ENCODE peak calls at places on chromosomes 12 and 14, in four cellular contexts. One of them, this sample, is unnamed.

GRCh38 chr12:3091650-3092207 is 14.6 kb downstream of the TSPAN9 start:
- DNase-seq in uterus: no peak
- DNase-seq in Peyer's patch: no peak
- DNase-seq in fibroblast of lung: no peak
- DNase-seq in this sample: no peak

GRCh38 chr12:65779091-65779642 is 45.1 kb upstream of the HMGA2 start:
- DNase-seq in fibroblast of lung: peak; percentile 72
- DNase-seq in Peyer's patch: no peak
- DNase-seq in uterus: no peak
- DNase-seq in this sample: no peak

GRCh38 chr12:64124511-64125197 is 97.4 kb downstream of the KICS2 start:
- DNase-seq in uterus: no peak
- DNase-seq in Peyer's patch: no peak
- DNase-seq in fibroblast of lung: peak; percentile 58
- DNase-seq in this sample: no peak

GRCh38 chr12:4273651-4274395 is at the start of gene CCND2:
- DNase-seq in fibroblast of lung: peak; percentile 68
- DNase-seq in Peyer's patch: peak; percentile 94
- DNase-seq in uterus: peak; percentile 94
- DNase-seq in this sample: peak; percentile 96

GRCh38 chr14:61694039-61694438 is 1.3 kb upstream of the HIF1A start:
- DNase-seq in uterus: no peak
- DNase-seq in fibroblast of lung: no peak
- DNase-seq in Peyer's patch: no peak
- DNase-seq in this sample: no peak

GRCh38 chr14:34113051-34113511 is 162.2 kb upstream of the EGLN3 start:
- DNase-seq in fibroblast of lung: peak; percentile 84
- DNase-seq in uterus: no peak
- DNase-seq in Peyer's patch: no peak
- DNase-seq in this sample: no peak

GRCh38 chr12:93521225-93521854 is 51.1 kb upstream of the SOCS2 start:
- DNase-seq in uterus: no peak
- DNase-seq in fibroblast of lung: peak; percentile 41
- DNase-seq in Peyer's patch: no peak
- DNase-seq in this sample: no peak

GRCh38 chr14:103207404-103208072 is 84.3 kb downstream of the TNFAIP2 start:
- DNase-seq in uterus: peak; percentile 56
- DNase-seq in Peyer's patch: no peak
- DNase-seq in fibroblast of lung: peak; percentile 29
- DNase-seq in this sample: no peak

GRCh38 chr12:85725991-85726390 is 110.2 kb downstream of the RASSF9 start:
- DNase-seq in Peyer's patch: no peak
- DNase-seq in fibroblast of lung: peak; percentile 3
- DNase-seq in uterus: no peak
- DNase-seq in this sample: no peak

GRCh38 chr14:61578745-61579144 is 116.6 kb upstream of the HIF1A start:
- DNase-seq in uterus: no peak
- DNase-seq in fibroblast of lung: peak; percentile 71
- DNase-seq in Peyer's patch: no peak
- DNase-seq in this sample: no peak

GRCh38 chr12:89353188-89353822 is 1.0 kb upstream of the DUSP6 start:
- DNase-seq in fibroblast of lung: peak; percentile 78
- DNase-seq in uterus: peak; percentile 52
- DNase-seq in Peyer's patch: peak; percentile 80
- DNase-seq in this sample: peak; percentile 61

GRCh38 chr12:66409195-66409871 is 107.0 kb downstream of the HELB start:
- DNase-seq in uterus: no peak
- DNase-seq in fibroblast of lung: peak; percentile 52
- DNase-seq in Peyer's patch: peak; percentile 50
- DNase-seq in this sample: no peak

GRCh38 chr12:53103860-53104305 is 597 bp downstream of the SOAT2 start:
- DNase-seq in Peyer's patch: peak; percentile 73
- DNase-seq in fibroblast of lung: no peak
- DNase-seq in uterus: no peak
- DNase-seq in this sample: no peak

GRCh38 chr14:91899777-91900176 is 32.4 kb upstream of the TC2N start:
- DNase-seq in uterus: no peak
- DNase-seq in fibroblast of lung: no peak
- DNase-seq in Peyer's patch: no peak
- DNase-seq in this sample: no peak

GRCh38 chr14:91899213-91899612 is 31.9 kb upstream of the TC2N start:
- DNase-seq in Peyer's patch: no peak
- DNase-seq in uterus: no peak
- DNase-seq in fibroblast of lung: no peak
- DNase-seq in this sample: no peak

GRCh38 chr14:91898256-91898843 is 31.0 kb upstream of the TC2N start:
- DNase-seq in uterus: no peak
- DNase-seq in fibroblast of lung: no peak
- DNase-seq in Peyer's patch: no peak
- DNase-seq in this sample: no peak

GRCh38 chr14:91896419-91896818 is 29.1 kb upstream of the TC2N start:
- DNase-seq in fibroblast of lung: no peak
- DNase-seq in Peyer's patch: no peak
- DNase-seq in uterus: no peak
- DNase-seq in this sample: no peak

DNA sequence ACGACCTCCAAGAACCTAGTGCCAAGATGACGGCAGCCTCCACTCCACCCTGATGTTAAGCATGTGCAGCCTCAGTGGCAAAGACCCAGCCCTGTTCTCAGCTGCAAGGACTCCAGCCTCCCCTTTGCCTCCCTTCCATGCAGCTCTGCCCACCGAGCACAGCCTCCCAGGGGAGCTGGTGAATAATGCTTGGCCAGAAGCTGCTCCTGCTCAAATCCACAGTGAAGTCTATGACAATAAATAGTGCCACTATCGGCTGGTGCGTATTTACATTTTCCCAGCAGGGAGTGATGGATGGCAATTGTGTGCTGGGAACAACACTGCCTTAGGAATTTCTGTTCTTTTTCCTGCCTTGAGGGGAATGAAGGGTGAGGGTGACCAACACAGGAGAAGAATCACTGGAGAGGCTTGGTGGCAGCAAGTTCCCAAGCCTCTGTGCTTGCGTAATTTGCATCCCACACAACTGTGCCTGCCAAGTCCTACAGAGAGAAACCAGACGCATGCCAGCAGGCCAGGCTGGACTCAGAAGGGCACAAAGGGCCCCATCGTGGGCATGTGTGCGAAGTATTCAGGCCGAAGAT is 29.9 kb upstream of the TC2N start:
- DNase-seq in Peyer's patch: no peak
- DNase-seq in fibroblast of lung: peak; percentile 70
- DNase-seq in uterus: peak; percentile 44
- DNase-seq in this sample: peak; percentile 96
- H3K4me3 ChIP-seq in Peyer's patch: no peak overlapping the region
- H3K4me3 ChIP-seq in fibroblast of lung: no peak overlapping the region
- H3K4me3 ChIP-seq in uterus: no peak overlapping the region
- H3K4me3 ChIP-seq in this sample: no peak overlapping the region

DNA sequence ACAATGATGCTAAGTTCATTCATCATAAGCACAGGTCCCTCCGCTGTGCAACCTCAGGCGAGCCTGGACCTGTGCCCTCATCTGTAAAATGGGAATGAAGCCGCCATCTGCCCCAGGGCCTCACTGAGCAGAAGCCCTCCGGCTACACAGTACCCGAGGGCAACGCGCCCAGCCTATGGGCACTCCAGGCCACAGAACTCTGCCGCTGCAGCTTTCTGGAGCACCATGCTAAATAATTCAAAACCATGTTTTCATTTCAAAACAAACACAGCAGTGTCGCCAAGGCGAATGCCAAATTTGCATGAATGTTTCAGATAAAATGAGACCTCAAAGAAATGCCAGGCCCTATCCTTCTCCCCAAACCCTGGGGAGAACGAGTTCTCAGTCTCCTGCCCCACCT is 4.0 kb downstream of the NCOR2 start:
- DNase-seq in uterus: no peak
- DNase-seq in Peyer's patch: no peak
- DNase-seq in fibroblast of lung: no peak
- DNase-seq in this sample: no peak
- H3K4me1 ChIP-seq in uterus: peaks cover 13% of the 10 kb centered on the region
- H3K4me1 ChIP-seq in Peyer's patch: no peaks in the 10 kb centered on the region
- H3K4me1 ChIP-seq in fibroblast of lung: peaks cover 19% of the 10 kb centered on the region
- H3K4me1 ChIP-seq in this sample: peaks cover under 1% of the 10 kb centered on the region

GRCh38 chr14:19771895-19772430 is 1.3 kb upstream of the OR4M1 start:
- DNase-seq in Peyer's patch: no peak
- DNase-seq in fibroblast of lung: no peak
- DNase-seq in uterus: no peak
- DNase-seq in this sample: no peak

GRCh38 chr14:19775587-19775986 is 2.3 kb downstream of the OR4M1 start:
- DNase-seq in Peyer's patch: no peak
- DNase-seq in uterus: no peak
- DNase-seq in fibroblast of lung: no peak
- DNase-seq in this sample: no peak
- H3K9me3 ChIP-seq in Peyer's patch: peaks cover 5% of the 10 kb centered on the region
- H3K9me3 ChIP-seq in uterus: no peaks in the 10 kb centered on the region
- H3K9me3 ChIP-seq in fibroblast of lung: no peaks in the 10 kb centered on the region
- H3K9me3 ChIP-seq in this sample: no peaks in the 10 kb centered on the region

DNA sequence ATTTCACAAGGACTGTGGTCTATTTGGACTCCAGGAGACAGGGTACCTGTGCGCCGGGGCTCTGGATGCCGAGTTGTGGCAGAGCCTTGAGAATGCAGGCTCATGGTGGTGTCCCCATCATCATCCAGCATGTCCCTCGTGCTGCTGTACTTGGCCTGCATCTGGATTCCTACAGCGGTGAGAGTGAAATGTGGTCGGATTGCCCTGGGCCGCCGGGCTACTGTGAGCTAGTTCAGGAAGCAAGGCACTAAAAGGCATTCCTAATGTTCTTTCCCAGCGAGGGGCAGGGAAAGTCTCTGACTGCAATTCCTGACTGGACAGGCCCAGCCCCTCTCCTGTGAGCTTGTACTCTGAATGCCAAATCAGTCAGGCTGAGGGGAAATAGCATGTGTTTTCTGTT is at the start of gene CLEC1A:
- DNase-seq in fibroblast of lung: no peak
- DNase-seq in uterus: peak; percentile 63
- DNase-seq in Peyer's patch: no peak
- DNase-seq in this sample: peak; percentile 24
- H3K4me3 ChIP-seq in fibroblast of lung: no peak within 1 kb of the TSS
- H3K4me3 ChIP-seq in uterus: no peak within 1 kb of the TSS
- H3K4me3 ChIP-seq in Peyer's patch: peak within 1 kb of the TSS; percentile 18
- H3K4me3 ChIP-seq in this sample: no peak within 1 kb of the TSS

GRCh38 chr12:109160873-109161272 is 44.5 kb downstream of the ACACB start:
- DNase-seq in fibroblast of lung: no peak
- DNase-seq in uterus: no peak
- DNase-seq in Peyer's patch: no peak
- DNase-seq in this sample: no peak
- H3K4me1 ChIP-seq in fibroblast of lung: no peaks in the 10 kb centered on the region
- H3K4me1 ChIP-seq in uterus: peaks cover 7% of the 10 kb centered on the region
- H3K4me1 ChIP-seq in Peyer's patch: no peaks in the 10 kb centered on the region
- H3K4me1 ChIP-seq in this sample: peaks cover 11% of the 10 kb centered on the region

GRCh38 chr14:28911521-28911920 is 144.9 kb downstream of the FOXG1 start:
- DNase-seq in Peyer's patch: no peak
- DNase-seq in fibroblast of lung: no peak
- DNase-seq in uterus: no peak
- DNase-seq in this sample: no peak
- H3K9me3 ChIP-seq in Peyer's patch: no peaks in the 10 kb centered on the region
- H3K9me3 ChIP-seq in fibroblast of lung: no peaks in the 10 kb centered on the region
- H3K9me3 ChIP-seq in uterus: no peaks in the 10 kb centered on the region
- H3K9me3 ChIP-seq in this sample: no peaks in the 10 kb centered on the region

GRCh38 chr12:27535318-27535717 is 11.3 kb downstream of the PPFIBP1 start:
- DNase-seq in fibroblast of lung: no peak
- DNase-seq in uterus: no peak
- DNase-seq in Peyer's patch: no peak
- DNase-seq in this sample: no peak

GRCh38 chr12:27534060-27534764 is 10.2 kb downstream of the PPFIBP1 start:
- DNase-seq in fibroblast of lung: peak; percentile 60
- DNase-seq in uterus: no peak
- DNase-seq in Peyer's patch: no peak
- DNase-seq in this sample: no peak

GRCh38 chr12:27537855-27538675 is 14.1 kb downstream of the PPFIBP1 start:
- DNase-seq in fibroblast of lung: no peak
- DNase-seq in Peyer's patch: no peak
- DNase-seq in uterus: no peak
- DNase-seq in this sample: no peak

GRCh38 chr12:27531916-27532315 is 7.9 kb downstream of the PPFIBP1 start:
- DNase-seq in Peyer's patch: no peak
- DNase-seq in uterus: no peak
- DNase-seq in fibroblast of lung: no peak
- DNase-seq in this sample: no peak

DNA sequence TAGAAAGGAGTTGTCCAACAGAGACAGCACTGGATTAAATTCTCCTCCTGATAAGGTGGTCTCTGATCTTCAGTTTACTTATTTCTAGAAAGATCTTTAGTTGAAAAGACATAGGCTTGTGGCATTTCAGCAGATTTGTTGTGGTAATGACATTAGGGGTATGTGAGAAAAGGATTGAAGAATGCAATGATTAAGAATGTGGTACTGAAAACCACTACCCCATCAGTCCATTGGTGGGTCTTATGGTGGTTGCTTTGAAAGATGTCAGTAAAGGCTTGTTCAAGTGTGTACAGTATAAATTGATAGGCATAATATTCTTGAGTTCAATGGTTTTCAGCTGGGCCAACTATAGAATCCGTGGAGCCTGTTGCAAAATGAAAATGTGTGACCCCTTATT is 10.8 kb downstream of the PPFIBP1 start:
- DNase-seq in Peyer's patch: no peak
- DNase-seq in fibroblast of lung: no peak
- DNase-seq in uterus: no peak
- DNase-seq in this sample: no peak
- H3K4me3 ChIP-seq in Peyer's patch: no peak overlapping the region
- H3K4me3 ChIP-seq in fibroblast of lung: no peak overlapping the region
- H3K4me3 ChIP-seq in uterus: no peak overlapping the region
- H3K4me3 ChIP-seq in this sample: no peak overlapping the region

GRCh38 chr12:92482599-92482998 is 220.2 kb upstream of the PLEKHG7 start:
- DNase-seq in Peyer's patch: no peak
- DNase-seq in uterus: no peak
- DNase-seq in fibroblast of lung: no peak
- DNase-seq in this sample: peak; percentile 21

GRCh38 chr12:92486443-92487137 is 216.2 kb upstream of the PLEKHG7 start:
- DNase-seq in uterus: no peak
- DNase-seq in Peyer's patch: no peak
- DNase-seq in fibroblast of lung: no peak
- DNase-seq in this sample: no peak

GRCh38 chr12:92488735-92489134 is 214.1 kb upstream of the PLEKHG7 start:
- DNase-seq in uterus: no peak
- DNase-seq in Peyer's patch: no peak
- DNase-seq in fibroblast of lung: no peak
- DNase-seq in this sample: no peak

GRCh38 chr12:92485356-92486348 is 217.1 kb upstream of the PLEKHG7 start:
- DNase-seq in uterus: peak; percentile 25
- DNase-seq in Peyer's patch: no peak
- DNase-seq in fibroblast of lung: no peak
- DNase-seq in this sample: no peak

GRCh38 chr12:92487138-92487485 is 215.7 kb upstream of the PLEKHG7 start:
- DNase-seq in uterus: no peak
- DNase-seq in fibroblast of lung: no peak
- DNase-seq in Peyer's patch: no peak
- DNase-seq in this sample: no peak
- H3K4me1 ChIP-seq in uterus: no peaks in the 10 kb centered on the region
- H3K4me1 ChIP-seq in fibroblast of lung: no peaks in the 10 kb centered on the region
- H3K4me1 ChIP-seq in Peyer's patch: no peaks in the 10 kb centered on the region
- H3K4me1 ChIP-seq in this sample: no peaks in the 10 kb centered on the region

GRCh38 chr14:72904218-72904617 is 10.3 kb upstream of the DPF3 start:
- DNase-seq in uterus: no peak
- DNase-seq in fibroblast of lung: no peak
- DNase-seq in Peyer's patch: no peak
- DNase-seq in this sample: no peak
- H3K9me3 ChIP-seq in uterus: no peaks in the 10 kb centered on the region
- H3K9me3 ChIP-seq in fibroblast of lung: no peaks in the 10 kb centered on the region
- H3K9me3 ChIP-seq in Peyer's patch: no peaks in the 10 kb centered on the region
- H3K9me3 ChIP-seq in this sample: no peaks in the 10 kb centered on the region